ENCODE peak calls at places on chromosomes 4 and X, in four cellular contexts. One of them, this sample, is unnamed.

GRCh38 chrX:27679281-27679680 is 89.1 kb downstream of the DCAF8L2 start:
- DNase-seq in adipocyte: no peak
- DNase-seq in Kasumi-1: peak; percentile 27
- DNase-seq in astrocyte of the cerebellum: peak; percentile 4
- DNase-seq in this sample: peak; percentile 4

GRCh38 chrX:150546711-150547153 is 21.7 kb upstream of the MTM1 start:
- DNase-seq in adipocyte: no peak
- DNase-seq in Kasumi-1: peak; percentile 37
- DNase-seq in astrocyte of the cerebellum: no peak
- DNase-seq in this sample: no peak

GRCh38 chr4:80201326-80202151 is 4.2 kb downstream of the PRDM8 start:
- DNase-seq in adipocyte: peak; percentile 53
- DNase-seq in astrocyte of the cerebellum: no peak
- DNase-seq in Kasumi-1: peak; percentile 95
- DNase-seq in this sample: peak; percentile 18

GRCh38 chr4:161555689-161556660 is 607.8 kb downstream of the FSTL5 start:
- DNase-seq in astrocyte of the cerebellum: peak; percentile 6
- DNase-seq in Kasumi-1: no peak
- DNase-seq in adipocyte: peak; percentile 71
- DNase-seq in this sample: peak; percentile 92

GRCh38 chr4:143773998-143774898 is 73.8 kb upstream of the FREM3 start:
- DNase-seq in adipocyte: peak; percentile 78
- DNase-seq in astrocyte of the cerebellum: peak; percentile 5
- DNase-seq in Kasumi-1: peak; percentile 56
- DNase-seq in this sample: peak; percentile 72

GRCh38 chrX:17500145-17500579 is 125.2 kb downstream of the NHS start:
- DNase-seq in astrocyte of the cerebellum: no peak
- DNase-seq in adipocyte: no peak
- DNase-seq in Kasumi-1: no peak
- DNase-seq in this sample: peak; percentile 33

GRCh38 chr4:14345356-14345775 is 656.9 kb upstream of the CPEB2 start:
- DNase-seq in astrocyte of the cerebellum: peak; percentile 23
- DNase-seq in Kasumi-1: peak; percentile 41
- DNase-seq in adipocyte: peak; percentile 46
- DNase-seq in this sample: peak; percentile 71

GRCh38 chrX:110759785-110760184 is 35.8 kb downstream of the CHRDL1 start:
- DNase-seq in adipocyte: no peak
- DNase-seq in Kasumi-1: no peak
- DNase-seq in astrocyte of the cerebellum: peak; percentile 18
- DNase-seq in this sample: peak; percentile 16

GRCh38 chr4:1414831-1415680 is 8.8 kb upstream of the NKX1-1 start:
- DNase-seq in adipocyte: no peak
- DNase-seq in astrocyte of the cerebellum: no peak
- DNase-seq in Kasumi-1: no peak
- DNase-seq in this sample: no peak

GRCh38 chr4:38069271-38069760 is 109.1 kb downstream of the PTTG2 start:
- DNase-seq in astrocyte of the cerebellum: no peak
- DNase-seq in adipocyte: no peak
- DNase-seq in Kasumi-1: no peak
- DNase-seq in this sample: peak; percentile 56

GRCh38 chr4:7328913-7329638 is 105.7 kb downstream of the PSAPL1 start:
- DNase-seq in astrocyte of the cerebellum: peak; percentile 45
- DNase-seq in Kasumi-1: no peak
- DNase-seq in adipocyte: peak; percentile 84
- DNase-seq in this sample: peak; percentile 60

GRCh38 chr4:25481648-25482047 is 104.6 kb downstream of the ANAPC4 start:
- DNase-seq in astrocyte of the cerebellum: no peak
- DNase-seq in adipocyte: no peak
- DNase-seq in Kasumi-1: no peak
- DNase-seq in this sample: no peak

GRCh38 chr4:113635739-113636437 is 125.7 kb downstream of the CAMK2D start:
- DNase-seq in Kasumi-1: no peak
- DNase-seq in astrocyte of the cerebellum: peak; percentile 68
- DNase-seq in adipocyte: peak; percentile 40
- DNase-seq in this sample: peak; percentile 90

GRCh38 chr4:140052050-140052449 is 101.9 kb downstream of the MAML3 start:
- DNase-seq in astrocyte of the cerebellum: no peak
- DNase-seq in adipocyte: peak; percentile 61
- DNase-seq in Kasumi-1: peak; percentile 28
- DNase-seq in this sample: peak; percentile 56

GRCh38 chrX:36401774-36402173 is 482.2 kb downstream of the CFAP47 start:
- DNase-seq in astrocyte of the cerebellum: no peak
- DNase-seq in adipocyte: no peak
- DNase-seq in Kasumi-1: no peak
- DNase-seq in this sample: no peak

GRCh38 chr4:156293657-156294297 is 340.1 kb upstream of the CTSO start:
- DNase-seq in adipocyte: peak; percentile 78
- DNase-seq in Kasumi-1: no peak
- DNase-seq in astrocyte of the cerebellum: peak; percentile 78
- DNase-seq in this sample: peak; percentile 96

GRCh38 chr4:2416564-2417195 is 1.8 kb downstream of the ZFYVE28 start:
- DNase-seq in Kasumi-1: no peak
- DNase-seq in adipocyte: peak; percentile 54
- DNase-seq in astrocyte of the cerebellum: no peak
- DNase-seq in this sample: peak; percentile 14